ENCODE peak calls at places on chromosomes 12 and 14, in eight cellular contexts. One of them, this sample, is unnamed.

GRCh38 chr12:123389560-123390351 is 5.8 kb downstream of the KMT5A start:
- DNase-seq in neural progenitor cell: peak
- DNase-seq in GM23248: peak
- DNase-seq in left ventricle myocardium inferior: peak
- DNase-seq in neuronal stem cell: no peak
- DNase-seq in fibroblast of lung: no peak
- DNase-seq in GM23338: peak
- DNase-seq in CD4-positive, alpha-beta T cell: no peak
- DNase-seq in this sample: no peak

GRCh38 chr12:96500686-96501085 is 11.3 kb downstream of the CFAP54 start:
- DNase-seq in neural progenitor cell: no peak
- DNase-seq in GM23248: peak
- DNase-seq in left ventricle myocardium inferior: no peak
- DNase-seq in neuronal stem cell: no peak
- DNase-seq in fibroblast of lung: peak
- DNase-seq in GM23338: no peak
- DNase-seq in CD4-positive, alpha-beta T cell: no peak
- DNase-seq in this sample: no peak

GRCh38 chr12:84174115-84174514 is 738.5 kb downstream of the SLC6A15 start:
- DNase-seq in neural progenitor cell: no peak
- DNase-seq in GM23248: no peak
- DNase-seq in left ventricle myocardium inferior: no peak
- DNase-seq in neuronal stem cell: no peak
- DNase-seq in fibroblast of lung: no peak
- DNase-seq in GM23338: no peak
- DNase-seq in CD4-positive, alpha-beta T cell: no peak
- DNase-seq in this sample: no peak

GRCh38 chr12:44875417-44875953 is 630 bp downstream of the NELL2 start:
- DNase-seq in neural progenitor cell: peak
- DNase-seq in GM23248: no peak
- DNase-seq in left ventricle myocardium inferior: no peak
- DNase-seq in neuronal stem cell: peak
- DNase-seq in fibroblast of lung: peak
- DNase-seq in GM23338: peak
- DNase-seq in CD4-positive, alpha-beta T cell: no peak
- DNase-seq in this sample: no peak

GRCh38 chr14:101878222-101879211 is 85.9 kb upstream of the DYNC1H1 start:
- DNase-seq in neural progenitor cell: no peak
- DNase-seq in GM23248: no peak
- DNase-seq in left ventricle myocardium inferior: no peak
- DNase-seq in neuronal stem cell: no peak
- DNase-seq in fibroblast of lung: no peak
- DNase-seq in GM23338: no peak
- DNase-seq in CD4-positive, alpha-beta T cell: no peak
- DNase-seq in this sample: no peak

GRCh38 chr12:5187136-5187535 is 143.5 kb downstream of the KCNA5 start:
- DNase-seq in neural progenitor cell: no peak
- DNase-seq in GM23248: no peak
- DNase-seq in left ventricle myocardium inferior: no peak
- DNase-seq in neuronal stem cell: no peak
- DNase-seq in fibroblast of lung: no peak
- DNase-seq in GM23338: no peak
- DNase-seq in CD4-positive, alpha-beta T cell: no peak
- DNase-seq in this sample: no peak

GRCh38 chr12:65875635-65876034 is 51.4 kb downstream of the HMGA2 start:
- DNase-seq in neural progenitor cell: no peak
- DNase-seq in GM23248: peak
- DNase-seq in left ventricle myocardium inferior: no peak
- DNase-seq in neuronal stem cell: no peak
- DNase-seq in fibroblast of lung: peak
- DNase-seq in GM23338: no peak
- DNase-seq in CD4-positive, alpha-beta T cell: no peak
- DNase-seq in this sample: no peak

GRCh38 chr12:49304161-49304560 is 9.2 kb downstream of the PRPH start:
- DNase-seq in neural progenitor cell: no peak
- DNase-seq in GM23248: peak
- DNase-seq in left ventricle myocardium inferior: no peak
- DNase-seq in neuronal stem cell: no peak
- DNase-seq in fibroblast of lung: peak
- DNase-seq in GM23338: no peak
- DNase-seq in CD4-positive, alpha-beta T cell: no peak
- DNase-seq in this sample: no peak

GRCh38 chr12:66141299-66141698 is 10.7 kb upstream of the LLPH start:
- DNase-seq in neural progenitor cell: no peak
- DNase-seq in GM23248: no peak
- DNase-seq in left ventricle myocardium inferior: no peak
- DNase-seq in neuronal stem cell: no peak
- DNase-seq in fibroblast of lung: no peak
- DNase-seq in GM23338: no peak
- DNase-seq in CD4-positive, alpha-beta T cell: no peak
- DNase-seq in this sample: no peak

GRCh38 chr14:32203928-32204357 is 874 bp upstream of the RNU6-8 start:
- DNase-seq in neural progenitor cell: peak
- DNase-seq in GM23248: no peak
- DNase-seq in left ventricle myocardium inferior: peak
- DNase-seq in neuronal stem cell: peak
- DNase-seq in fibroblast of lung: peak
- DNase-seq in GM23338: peak
- DNase-seq in CD4-positive, alpha-beta T cell: no peak
- DNase-seq in this sample: no peak

GRCh38 chr12:104930388-104931326 is 27.4 kb downstream of the SLC41A2 start:
- DNase-seq in neural progenitor cell: no peak
- DNase-seq in GM23248: peak
- DNase-seq in left ventricle myocardium inferior: no peak
- DNase-seq in neuronal stem cell: no peak
- DNase-seq in fibroblast of lung: no peak
- DNase-seq in GM23338: no peak
- DNase-seq in CD4-positive, alpha-beta T cell: no peak
- DNase-seq in this sample: no peak

GRCh38 chr12:31773867-31774266 is 45.0 kb upstream of the AMN1 start:
- DNase-seq in neural progenitor cell: no peak
- DNase-seq in GM23248: no peak
- DNase-seq in left ventricle myocardium inferior: no peak
- DNase-seq in neuronal stem cell: no peak
- DNase-seq in fibroblast of lung: no peak
- DNase-seq in GM23338: no peak
- DNase-seq in CD4-positive, alpha-beta T cell: no peak
- DNase-seq in this sample: no peak

GRCh38 chr12:48454675-48455074 is 17.7 kb upstream of the ANP32D start:
- DNase-seq in neural progenitor cell: peak
- DNase-seq in GM23248: peak
- DNase-seq in left ventricle myocardium inferior: no peak
- DNase-seq in neuronal stem cell: no peak
- DNase-seq in fibroblast of lung: no peak
- DNase-seq in GM23338: peak
- DNase-seq in CD4-positive, alpha-beta T cell: no peak
- DNase-seq in this sample: no peak

GRCh38 chr12:120690083-120690450 is 3.1 kb downstream of the MLEC start:
- DNase-seq in neural progenitor cell: no peak
- DNase-seq in GM23248: no peak
- DNase-seq in left ventricle myocardium inferior: no peak
- DNase-seq in neuronal stem cell: no peak
- DNase-seq in fibroblast of lung: no peak
- DNase-seq in GM23338: no peak
- DNase-seq in CD4-positive, alpha-beta T cell: no peak
- DNase-seq in this sample: no peak

GRCh38 chr12:120686690-120687569 is at the start of gene MLEC:
- DNase-seq in neural progenitor cell: peak
- DNase-seq in GM23248: peak
- DNase-seq in left ventricle myocardium inferior: peak
- DNase-seq in neuronal stem cell: peak
- DNase-seq in fibroblast of lung: peak
- DNase-seq in GM23338: peak
- DNase-seq in CD4-positive, alpha-beta T cell: peak
- DNase-seq in this sample: peak

GRCh38 chr12:120689397-120690082 is 2.6 kb downstream of the MLEC start:
- DNase-seq in neural progenitor cell: no peak
- DNase-seq in GM23248: no peak
- DNase-seq in left ventricle myocardium inferior: no peak
- DNase-seq in neuronal stem cell: no peak
- DNase-seq in fibroblast of lung: no peak
- DNase-seq in GM23338: peak
- DNase-seq in CD4-positive, alpha-beta T cell: no peak
- DNase-seq in this sample: no peak

GRCh38 chr12:120687570-120688289 is 781 bp downstream of the MLEC start:
- DNase-seq in neural progenitor cell: peak
- DNase-seq in GM23248: peak
- DNase-seq in left ventricle myocardium inferior: no peak
- DNase-seq in neuronal stem cell: no peak
- DNase-seq in fibroblast of lung: no peak
- DNase-seq in GM23338: peak
- DNase-seq in CD4-positive, alpha-beta T cell: peak
- DNase-seq in this sample: no peak

DNA sequence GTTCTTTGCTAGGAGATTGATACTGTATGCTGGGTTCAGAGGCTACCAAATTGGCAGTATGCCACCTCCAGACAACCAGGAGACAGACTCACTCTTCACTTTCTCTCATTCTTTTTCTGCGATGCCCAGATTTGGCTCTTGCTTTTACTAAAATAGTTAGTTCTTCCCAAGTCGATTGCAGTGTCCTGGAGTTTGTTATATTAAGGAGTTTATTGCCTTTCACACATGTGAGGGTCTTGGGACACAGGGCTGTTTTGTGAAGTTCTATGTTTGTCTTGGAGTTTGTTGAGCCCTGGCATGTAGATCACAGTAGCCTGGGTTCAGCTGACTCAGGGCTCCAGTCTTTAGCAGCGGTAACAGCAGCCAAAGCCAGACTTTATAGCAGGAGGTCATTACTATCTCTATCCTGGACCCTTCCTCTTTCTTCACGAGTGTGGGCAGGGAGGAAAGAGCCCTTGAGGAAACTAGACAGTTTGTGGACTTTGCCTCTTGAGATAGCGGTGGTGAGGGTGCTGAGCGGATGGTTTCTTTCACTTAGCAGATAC is 1.6 kb downstream of the MLEC start:
- DNase-seq in neural progenitor cell: no peak
- DNase-seq in GM23248: peak
- DNase-seq in left ventricle myocardium inferior: no peak
- DNase-seq in neuronal stem cell: no peak
- DNase-seq in fibroblast of lung: peak
- DNase-seq in GM23338: no peak
- DNase-seq in CD4-positive, alpha-beta T cell: no peak
- DNase-seq in this sample: no peak
- H3K27ac ChIP-seq in neural progenitor cell: no peak
- H3K27ac ChIP-seq in GM23248: peak
- H3K27ac ChIP-seq in left ventricle myocardium inferior: peak
- H3K27ac ChIP-seq in neuronal stem cell: no peak
- H3K27ac ChIP-seq in fibroblast of lung: no peak
- H3K27ac ChIP-seq in GM23338: peak
- H3K27ac ChIP-seq in CD4-positive, alpha-beta T cell: no peak
- H3K27ac ChIP-seq in this sample: no peak

DNA sequence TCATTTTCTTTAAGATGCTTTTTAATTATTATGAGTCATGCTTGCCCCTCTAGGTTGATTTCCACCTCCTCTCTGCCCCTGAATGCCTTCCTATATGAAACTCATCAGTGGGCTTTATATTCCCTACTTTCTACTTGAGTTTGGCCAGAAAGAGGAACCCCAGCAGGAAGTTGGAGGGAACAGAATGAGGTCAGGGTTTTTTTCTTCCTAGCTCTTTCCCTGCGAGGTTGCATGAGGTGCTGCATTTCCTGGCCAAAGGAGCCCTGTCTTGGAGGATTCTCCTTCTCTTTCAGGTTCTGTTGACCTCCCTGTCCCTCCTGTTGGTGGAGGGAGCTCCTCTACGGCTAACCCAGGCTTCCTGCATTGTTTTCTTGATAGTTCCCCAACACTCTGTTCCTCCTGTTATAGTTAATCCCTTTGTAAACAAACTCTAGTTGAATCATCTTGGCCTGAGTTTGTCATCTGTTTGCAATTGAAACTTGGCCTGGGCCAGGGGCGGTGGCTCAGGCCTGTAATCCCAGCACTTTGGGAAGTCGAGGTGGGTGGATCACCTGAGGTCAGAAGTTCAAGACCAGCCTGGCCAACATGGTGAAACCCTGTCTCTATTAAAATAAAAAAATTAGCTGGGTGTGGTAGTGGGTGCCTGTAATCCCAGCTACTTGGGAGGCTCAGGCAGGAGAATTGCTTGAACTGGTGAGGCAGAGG is 15.3 kb upstream of the SPIC start:
- DNase-seq in neural progenitor cell: no peak
- DNase-seq in GM23248: peak
- DNase-seq in left ventricle myocardium inferior: no peak
- DNase-seq in neuronal stem cell: no peak
- DNase-seq in fibroblast of lung: peak
- DNase-seq in GM23338: peak
- DNase-seq in CD4-positive, alpha-beta T cell: no peak
- DNase-seq in this sample: no peak
- H3K27ac ChIP-seq in neural progenitor cell: no peak
- H3K27ac ChIP-seq in GM23248: no peak
- H3K27ac ChIP-seq in left ventricle myocardium inferior: no peak
- H3K27ac ChIP-seq in neuronal stem cell: no peak
- H3K27ac ChIP-seq in fibroblast of lung: no peak
- H3K27ac ChIP-seq in GM23338: no peak
- H3K27ac ChIP-seq in CD4-positive, alpha-beta T cell: no peak
- H3K27ac ChIP-seq in this sample: no peak

GRCh38 chr14:72880164-72880563 is 13.7 kb downstream of the DPF3 start:
- DNase-seq in neural progenitor cell: no peak
- DNase-seq in GM23248: peak
- DNase-seq in left ventricle myocardium inferior: no peak
- DNase-seq in neuronal stem cell: no peak
- DNase-seq in fibroblast of lung: no peak
- DNase-seq in GM23338: no peak
- DNase-seq in CD4-positive, alpha-beta T cell: no peak
- DNase-seq in this sample: no peak
- H3K27ac ChIP-seq in neural progenitor cell: no peak
- H3K27ac ChIP-seq in GM23248: no peak
- H3K27ac ChIP-seq in left ventricle myocardium inferior: no peak
- H3K27ac ChIP-seq in neuronal stem cell: no peak
- H3K27ac ChIP-seq in fibroblast of lung: no peak
- H3K27ac ChIP-seq in GM23338: no peak
- H3K27ac ChIP-seq in CD4-positive, alpha-beta T cell: no peak
- H3K27ac ChIP-seq in this sample: no peak

GRCh38 chr14:93331375-93332031 is 1.3 kb downstream of the BTBD7 start:
- DNase-seq in neural progenitor cell: peak
- DNase-seq in GM23248: peak
- DNase-seq in left ventricle myocardium inferior: peak
- DNase-seq in neuronal stem cell: no peak
- DNase-seq in fibroblast of lung: no peak
- DNase-seq in GM23338: no peak
- DNase-seq in CD4-positive, alpha-beta T cell: no peak
- DNase-seq in this sample: no peak

GRCh38 chr14:93329965-93330608 is 2.7 kb downstream of the BTBD7 start:
- DNase-seq in neural progenitor cell: no peak
- DNase-seq in GM23248: no peak
- DNase-seq in left ventricle myocardium inferior: no peak
- DNase-seq in neuronal stem cell: no peak
- DNase-seq in fibroblast of lung: no peak
- DNase-seq in GM23338: no peak
- DNase-seq in CD4-positive, alpha-beta T cell: no peak
- DNase-seq in this sample: no peak

GRCh38 chr14:93328546-93328945 is 4.3 kb downstream of the BTBD7 start:
- DNase-seq in neural progenitor cell: no peak
- DNase-seq in GM23248: no peak
- DNase-seq in left ventricle myocardium inferior: no peak
- DNase-seq in neuronal stem cell: no peak
- DNase-seq in fibroblast of lung: no peak
- DNase-seq in GM23338: no peak
- DNase-seq in CD4-positive, alpha-beta T cell: no peak
- DNase-seq in this sample: no peak

GRCh38 chr14:93332032-93332852 is 594 bp downstream of the BTBD7 start:
- DNase-seq in neural progenitor cell: peak
- DNase-seq in GM23248: peak
- DNase-seq in left ventricle myocardium inferior: peak
- DNase-seq in neuronal stem cell: peak
- DNase-seq in fibroblast of lung: peak
- DNase-seq in GM23338: peak
- DNase-seq in CD4-positive, alpha-beta T cell: peak
- DNase-seq in this sample: no peak

GRCh38 chr14:93330609-93331000 is 2.2 kb downstream of the BTBD7 start:
- DNase-seq in neural progenitor cell: no peak
- DNase-seq in GM23248: no peak
- DNase-seq in left ventricle myocardium inferior: no peak
- DNase-seq in neuronal stem cell: no peak
- DNase-seq in fibroblast of lung: no peak
- DNase-seq in GM23338: no peak
- DNase-seq in CD4-positive, alpha-beta T cell: no peak
- DNase-seq in this sample: no peak
- H3K27ac ChIP-seq in neural progenitor cell: no peak
- H3K27ac ChIP-seq in GM23248: peak
- H3K27ac ChIP-seq in left ventricle myocardium inferior: peak
- H3K27ac ChIP-seq in neuronal stem cell: no peak
- H3K27ac ChIP-seq in fibroblast of lung: no peak
- H3K27ac ChIP-seq in GM23338: no peak
- H3K27ac ChIP-seq in CD4-positive, alpha-beta T cell: no peak
- H3K27ac ChIP-seq in this sample: no peak